ENCODE peak calls at places on chromosomes 12 and 14, in eight cellular contexts. X, K, O, N, G, U, J and B are unnamed samples.

GRCh38 chr12:120006248-120006975 is 17.4 kb downstream of the BICDL1 start:
- DNase-seq in K (no peak), U (no peak), J (no peak), N (no peak), O (no peak), G (no peak), X (no peak), B (no peak)

GRCh38 chr12:39448038-39448437 is 5.1 kb upstream of the KIF21A start:
- DNase-seq in G (no peak), J (no peak), U (no peak), N (no peak), K (no peak), X (no peak), O (no peak), B (no peak)

GRCh38 chr12:28941248-28941647 is 207.8 kb upstream of the FAR2 start:
- DNase-seq in N (no peak), X (no peak), K (no peak), U (peak), J (no peak), G (no peak), O (no peak), B (no peak)

GRCh38 chr12:113860059-113860820 is 105.9 kb downstream of the RBM19 start:
- DNase-seq in X (no peak), N (no peak), J (no peak), U (no peak), K (no peak), O (no peak), G (no peak), B (no peak)

GRCh38 chr12:89353823-89354629 is 1.7 kb upstream of the DUSP6 start:
- DNase-seq in G (peak), O (peak), U (peak), X (peak), N (no peak), K (peak), J (peak), B (peak)

GRCh38 chr12:31570880-31571279 is 20.1 kb downstream of the DENND5B start:
- DNase-seq in X (no peak), O (no peak), N (no peak), K (no peak), J (no peak), G (no peak), U (peak), B (no peak)

GRCh38 chr14:68109132-68109531 is 289.6 kb downstream of the RAD51B start:
- DNase-seq in N (no peak), O (no peak), G (no peak), K (no peak), J (no peak), X (no peak), U (peak), B (no peak)

GRCh38 chr14:52266179-52266578 is 1.3 kb upstream of the PTGDR start:
- DNase-seq in K (no peak), X (no peak), O (peak), G (no peak), J (no peak), N (peak), U (peak), B (peak)

GRCh38 chr12:94942663-94943062 is 60.8 kb downstream of the NDUFA12 start:
- DNase-seq in N (no peak), G (no peak), U (no peak), J (no peak), K (no peak), X (no peak), O (no peak), B (no peak)

GRCh38 chr12:105433804-105434203 is 103.3 kb downstream of the C12orf75 start:
- DNase-seq in O (no peak), K (no peak), N (no peak), X (no peak), J (no peak), U (peak), G (no peak), B (no peak)

GRCh38 chr14:64628940-64629403 is 75.3 kb upstream of the PLEKHG3 start:
- DNase-seq in J (no peak), X (no peak), U (peak), N (no peak), O (no peak), K (no peak), G (peak), B (no peak)

GRCh38 chr12:72330291-72330690 is 58.1 kb downstream of the TRHDE start:
- DNase-seq in J (no peak), G (no peak), K (no peak), X (no peak), O (no peak), N (no peak), U (no peak), B (no peak)
- H3K4me3 ChIP-seq in J (no peak), G (no peak), K (no peak), X (no peak), O (no peak), N (peak), U (no peak), B (no peak)

GRCh38 chr14:35124127-35124526 is 1.8 kb downstream of the PRORP start:
- DNase-seq in K (no peak), U (no peak), N (no peak), J (no peak), G (no peak), X (no peak), O (no peak), B (no peak)

GRCh38 chr14:35123388-35123703 is 994 bp downstream of the PRORP start:
- DNase-seq in K (no peak), O (no peak), G (no peak), J (no peak), X (no peak), U (no peak), N (no peak), B (no peak)

GRCh38 chr14:35121887-35122695 is at the start of the genes PPP2R3C and PRORP:
- DNase-seq in J (peak), G (peak), X (peak), O (peak), N (peak), K (peak), U (peak), B (peak)

GRCh38 chr14:35121026-35121886 is 534 bp downstream of the PPP2R3C start:
- DNase-seq in X (no peak), O (no peak), G (peak), U (peak), J (peak), N (no peak), K (no peak), B (peak)

DNA sequence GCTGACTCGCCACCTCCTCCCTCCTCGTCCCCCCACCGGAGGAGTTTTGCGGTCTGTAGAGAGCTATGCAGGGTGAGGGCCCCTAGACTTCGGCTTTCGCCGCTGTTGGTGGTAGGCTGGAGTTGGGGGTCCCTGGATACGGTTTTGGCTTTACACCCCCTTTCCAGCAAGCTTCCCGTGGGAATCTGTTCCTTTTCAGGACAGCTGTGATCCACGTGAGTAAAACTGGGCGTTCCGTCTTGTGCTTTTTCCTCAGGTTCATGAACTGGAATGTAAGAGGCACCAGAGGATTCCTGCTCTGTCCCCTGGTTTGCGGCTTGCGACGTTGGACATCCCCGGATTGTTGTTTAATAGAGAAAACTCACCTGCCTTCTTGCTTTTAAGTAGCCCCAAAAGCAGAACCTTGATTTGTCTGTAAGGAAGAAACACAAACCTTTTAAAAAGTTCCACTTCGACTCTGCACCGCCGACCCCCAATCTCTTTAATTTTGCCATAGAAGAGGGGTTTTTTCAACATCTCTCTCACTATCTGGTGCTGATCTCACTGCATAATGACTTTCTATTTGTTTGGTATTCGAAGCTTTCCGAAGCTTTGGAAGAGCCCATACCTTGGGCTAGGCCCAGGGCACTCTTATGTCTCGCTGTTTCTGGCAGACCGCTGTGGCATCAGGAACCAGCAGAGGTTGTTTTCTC is 490 bp downstream of the PRORP start:
- DNase-seq in X (no peak), N (peak), K (no peak), U (peak), J (no peak), O (no peak), G (peak), B (peak)
- TF ChIP-seq CTCF in X (no peak), N (no peak), K (no peak), U (no peak), J (no peak), O (no peak), G (no peak), B (no peak)

GRCh38 chr12:131223171-131223761 is 269.6 kb downstream of the ADGRD1 start:
- DNase-seq in X (no peak), K (no peak), N (no peak), U (no peak), O (no peak), G (no peak), J (no peak), B (no peak)

GRCh38 chr12:131223791-131224567 is 270.3 kb downstream of the ADGRD1 start:
- DNase-seq in U (no peak), J (no peak), X (peak), K (no peak), O (no peak), N (no peak), G (no peak), B (no peak)

GRCh38 chr12:131221061-131221945 is 267.6 kb downstream of the ADGRD1 start:
- DNase-seq in U (no peak), O (no peak), G (no peak), N (no peak), X (no peak), J (no peak), K (no peak), B (no peak)

GRCh38 chr12:131221946-131222249 is 268.2 kb downstream of the ADGRD1 start:
- DNase-seq in G (no peak), K (no peak), N (no peak), X (no peak), U (no peak), J (no peak), O (no peak), B (no peak)

DNA sequence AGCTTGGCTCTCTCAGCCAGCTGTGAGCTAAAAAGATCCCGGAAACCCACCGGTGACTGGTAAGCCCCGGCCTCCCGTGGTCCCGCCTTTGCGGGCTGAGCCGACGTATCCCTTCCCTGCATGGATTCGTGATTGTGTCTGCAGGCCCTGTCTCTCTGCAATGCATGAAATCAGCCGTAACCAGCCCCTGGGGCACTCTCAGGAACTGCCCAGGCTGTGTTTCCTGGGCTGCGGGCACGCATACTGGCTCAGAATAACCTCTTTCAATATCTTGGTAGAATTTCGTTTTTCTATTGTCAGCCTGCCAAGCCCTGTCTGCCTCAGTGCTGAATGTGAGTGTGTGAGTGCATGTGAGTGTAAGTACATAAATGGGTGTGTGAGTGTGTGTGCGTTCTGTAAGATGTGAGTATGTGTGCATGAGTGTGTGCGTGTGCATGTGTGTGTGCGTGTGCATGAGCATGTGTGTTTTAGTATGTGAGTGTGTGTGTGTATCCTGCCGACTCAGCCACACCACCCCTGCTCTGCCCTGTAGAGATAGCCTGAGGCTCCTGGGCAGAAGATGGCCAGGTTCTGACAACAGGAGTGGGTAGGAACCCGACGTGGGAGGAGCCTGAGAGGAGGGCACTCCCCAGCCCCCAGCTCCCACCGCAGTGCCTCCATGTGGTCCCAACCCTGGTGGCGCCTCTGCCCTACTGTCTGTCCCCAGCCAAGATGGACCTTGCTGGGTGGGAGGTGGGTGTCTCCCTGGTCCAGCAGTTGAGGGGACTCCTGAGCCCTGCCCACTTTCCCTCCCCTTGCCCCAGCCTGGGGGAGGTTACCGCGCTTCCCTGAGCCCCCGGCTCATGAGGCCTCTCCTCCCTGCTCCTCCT is 268.8 kb downstream of the ADGRD1 start:
- DNase-seq in O (no peak), N (no peak), J (no peak), K (no peak), U (no peak), G (no peak), X (no peak), B (peak)
- H3K4me3 ChIP-seq in O (no peak), N (no peak), J (no peak), K (no peak), U (no peak), G (no peak), X (no peak), B (no peak)

GRCh38 chr14:72816287-72816686 is 77.6 kb downstream of the DPF3 start:
- DNase-seq in N (no peak), G (no peak), X (no peak), U (no peak), J (no peak), O (no peak), K (no peak), B (no peak)

GRCh38 chr14:72824051-72824450 is 69.8 kb downstream of the DPF3 start:
- DNase-seq in G (no peak), N (no peak), U (no peak), J (no peak), O (no peak), K (no peak), X (no peak), B (no peak)

GRCh38 chr14:72815459-72815858 is 78.4 kb downstream of the DPF3 start:
- DNase-seq in G (no peak), O (no peak), U (no peak), X (no peak), J (no peak), K (no peak), N (no peak), B (no peak)

GRCh38 chr14:72822946-72823611 is 70.8 kb downstream of the DPF3 start:
- DNase-seq in J (peak), G (no peak), X (no peak), K (no peak), N (no peak), O (no peak), U (peak), B (no peak)

DNA sequence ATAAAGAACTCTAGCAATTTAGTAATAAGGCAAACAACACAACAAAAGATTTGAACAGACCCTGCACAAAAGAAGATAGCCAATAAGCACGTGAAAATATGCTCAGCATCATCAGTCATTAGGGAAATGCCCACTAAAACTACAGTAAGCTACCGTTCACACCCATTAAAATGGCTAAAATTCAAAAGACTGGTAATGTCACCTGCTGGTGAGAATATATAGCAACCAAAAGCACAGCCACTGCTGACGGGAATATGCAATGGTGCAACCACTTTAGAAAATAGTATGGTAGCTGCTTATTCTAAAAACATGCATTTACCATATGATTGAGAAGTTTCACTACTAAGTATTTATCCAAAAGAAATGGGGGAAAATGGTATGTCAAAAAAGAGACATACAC is 74.9 kb downstream of the DPF3 start:
- DNase-seq in J (no peak), G (no peak), N (no peak), U (no peak), K (no peak), X (no peak), O (no peak), B (no peak)
- TF ChIP-seq CTCF in J (no peak), G (no peak), N (no peak), U (no peak), K (no peak), X (no peak), O (no peak), B (no peak)

DNA sequence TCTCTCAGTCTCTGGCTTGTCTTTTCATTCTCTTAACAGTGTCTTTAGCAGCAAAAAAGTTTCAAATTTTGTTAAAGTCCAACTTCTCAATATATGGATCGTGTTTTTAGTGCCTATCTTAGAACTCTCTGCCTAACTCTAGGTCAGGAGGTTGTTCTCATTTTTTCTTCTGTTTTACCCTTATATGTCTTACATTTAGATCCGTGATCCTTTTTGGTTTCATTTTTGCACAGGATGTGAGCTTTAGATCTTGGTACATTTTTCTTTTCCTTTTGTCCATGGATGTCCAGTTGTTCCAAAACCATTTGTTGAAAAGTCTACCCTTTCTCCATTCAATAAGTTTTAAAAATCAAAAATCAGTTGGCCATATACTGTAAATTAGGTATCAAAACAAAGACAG is 6.8 kb downstream of the VRK1 start:
- DNase-seq in X (no peak), G (no peak), K (no peak), O (no peak), U (peak), J (no peak), N (no peak), B (no peak)
- H3K4me3 ChIP-seq in X (no peak), G (no peak), K (no peak), O (no peak), U (peak), J (no peak), N (no peak), B (no peak)

GRCh38 chr12:70077441-70077840 is 165.8 kb upstream of the CNOT2 start:
- DNase-seq in G (no peak), O (no peak), U (peak), J (no peak), N (no peak), K (no peak), X (no peak), B (no peak)

GRCh38 chr12:70070494-70071007 is 172.7 kb upstream of the CNOT2 start:
- DNase-seq in N (no peak), O (no peak), X (no peak), J (no peak), K (no peak), G (no peak), U (no peak), B (no peak)

GRCh38 chr12:70069221-70069811 is 173.9 kb upstream of the CNOT2 start:
- DNase-seq in N (no peak), G (no peak), U (no peak), X (no peak), O (no peak), K (no peak), J (no peak), B (no peak)

GRCh38 chr12:70078161-70078560 is 165.1 kb upstream of the CNOT2 start:
- DNase-seq in J (no peak), K (no peak), N (no peak), X (no peak), G (no peak), U (no peak), O (no peak), B (no peak)

DNA sequence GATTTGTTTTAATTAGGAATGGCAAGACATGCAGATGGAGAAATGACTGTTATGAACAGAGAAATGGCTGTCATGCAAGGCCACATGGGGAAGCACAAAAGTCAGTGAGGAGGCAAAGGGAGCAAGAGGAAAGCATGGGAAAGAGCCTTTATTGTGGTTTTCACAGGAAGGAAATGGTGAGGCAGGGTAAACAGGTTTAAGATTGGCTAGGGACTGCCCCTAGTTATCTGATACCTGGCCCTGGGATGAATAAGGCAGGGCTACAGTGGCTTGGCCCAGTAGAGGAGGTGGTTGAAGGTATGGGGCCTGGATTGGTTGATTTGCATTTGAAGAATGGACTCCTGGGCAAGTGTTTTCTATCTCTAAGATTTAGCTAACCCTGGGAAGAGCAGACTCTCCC is 168.7 kb upstream of the CNOT2 start:
- DNase-seq in X (no peak), N (no peak), J (no peak), G (no peak), O (no peak), U (no peak), K (no peak), B (no peak)
- TF ChIP-seq CTCF in X (no peak), N (no peak), J (no peak), G (no peak), O (no peak), U (no peak), K (no peak), B (no peak)

GRCh38 chr14:22547948-22548750 is 40.9 kb downstream of the DAD1 start:
- DNase-seq in O (no peak), N (no peak), X (no peak), J (no peak), U (no peak), G (no peak), K (no peak), B (no peak)
- H3K4me3 ChIP-seq in O (no peak), N (no peak), X (no peak), J (no peak), U (no peak), G (no peak), K (no peak), B (no peak)

GRCh38 chr12:40515041-40515825 is 177.0 kb upstream of the CNTN1 start:
- DNase-seq in O (no peak), U (peak), X (no peak), N (no peak), K (no peak), J (no peak), G (no peak), B (no peak)

DNA sequence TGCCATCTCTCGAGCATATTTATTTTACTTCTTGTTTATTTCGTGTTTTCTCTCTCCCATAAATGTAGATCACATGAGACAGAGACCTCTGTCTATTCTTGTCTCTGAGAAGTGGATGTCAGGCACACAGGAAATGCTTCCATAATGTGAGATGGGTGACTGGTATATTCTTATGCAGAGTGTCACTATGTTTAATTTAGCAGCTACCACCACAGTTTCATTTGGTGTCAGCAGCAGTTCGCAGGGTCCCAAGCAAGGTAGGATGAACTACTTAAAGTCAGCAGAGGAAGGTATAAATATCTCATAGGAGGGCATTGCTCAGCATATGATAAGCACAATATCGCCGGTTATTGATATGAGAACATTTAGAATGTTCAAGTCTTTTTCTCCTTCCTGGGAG is 180.9 kb upstream of the CNTN1 start:
- DNase-seq in X (no peak), G (no peak), U (no peak), N (no peak), J (no peak), O (no peak), K (no peak), B (no peak)
- TF ChIP-seq CTCF in X (no peak), G (no peak), U (no peak), N (no peak), J (no peak), O (no peak), K (no peak), B (no peak)

GRCh38 chr12:65121049-65121955 is at the start of gene WIF1:
- DNase-seq in G (no peak), O (no peak), N (no peak), X (peak), K (no peak), U (peak), J (peak), B (peak)
- H3K4me3 ChIP-seq in G (peak), O (peak), N (peak), X (peak), K (peak), U (no peak), J (peak), B (peak)